ENCODE peak calls at places on chromosomes 13 and 19, in nine cellular contexts. S, D, N, H, M, C, O, Y and L are unnamed samples.

GRCh38 chr13:107765724-107766436 is 449.5 kb downstream of the LIG4 start:
- DNase-seq in S (peak; percentile 42), D (no peak), N (no peak), H (no peak), M (no peak), C (no peak), O (peak; percentile 10), Y (no peak), L (no peak)

GRCh38 chr19:12481781-12482504 is 2.7 kb downstream of the ZNF709 start:
- DNase-seq in S (no peak), D (no peak), N (no peak), H (no peak), M (no peak), C (no peak), O (no peak), Y (no peak), L (no peak)

GRCh38 chr13:91097269-91097668 is 250.2 kb upstream of the MIR17HG start:
- DNase-seq in S (no peak), D (no peak), N (no peak), H (no peak), M (no peak), C (no peak), O (no peak), Y (peak; percentile 6), L (no peak)

GRCh38 chr13:98405690-98406344 is 171.1 kb downstream of the STK24 start:
- DNase-seq in S (no peak), D (no peak), N (no peak), H (no peak), M (no peak), C (no peak), O (no peak), Y (no peak), L (no peak)

GRCh38 chr19:7307590-7308218 is 13.5 kb upstream of the INSR start:
- DNase-seq in S (no peak), D (no peak), N (no peak), H (no peak), M (no peak), C (no peak), O (no peak), Y (no peak), L (no peak)

GRCh38 chr19:44712864-44713515 is 14.0 kb downstream of the CEACAM16 start:
- DNase-seq in S (no peak), D (no peak), N (peak; percentile 43), H (no peak), M (no peak), C (no peak), O (no peak), Y (peak; percentile 66), L (no peak)

GRCh38 chr13:39888865-39889810 is 233.7 kb downstream of the COG6 start:
- DNase-seq in S (peak; percentile 62), D (no peak), N (no peak), H (no peak), M (no peak), C (no peak), O (no peak), Y (no peak), L (no peak)

GRCh38 chr13:20134732-20135131 is 26.1 kb downstream of the GJA3 start:
- DNase-seq in S (no peak), D (no peak), N (no peak), H (no peak), M (no peak), C (no peak), O (no peak), Y (no peak), L (no peak)

GRCh38 chr19:14837391-14837790 is 2.4 kb upstream of the OR7A5 start:
- DNase-seq in S (no peak), D (no peak), N (no peak), H (peak; percentile 48), M (no peak), C (no peak), O (no peak), Y (peak; percentile 36), L (no peak)

GRCh38 chr19:35090160-35090794 is 25.3 kb upstream of the FXYD3 start:
- DNase-seq in S (peak; percentile 96), D (no peak), N (peak; percentile 58), H (peak; percentile 79), M (no peak), C (no peak), O (peak; percentile 66), Y (peak; percentile 93), L (no peak)

GRCh38 chr13:103203750-103204330 is 137.6 kb upstream of the SLC10A2 start:
- DNase-seq in S (no peak), D (no peak), N (no peak), H (no peak), M (no peak), C (no peak), O (no peak), Y (no peak), L (no peak)

GRCh38 chr13:110882972-110883371 is 31.9 kb downstream of the ANKRD10 start:
- DNase-seq in S (no peak), D (no peak), N (no peak), H (no peak), M (no peak), C (no peak), O (no peak), Y (no peak), L (no peak)

GRCh38 chr13:110881811-110882210 is 33.1 kb downstream of the ANKRD10 start:
- DNase-seq in S (no peak), D (no peak), N (no peak), H (no peak), M (no peak), C (no peak), O (no peak), Y (no peak), L (no peak)

GRCh38 chr13:110880627-110881026 is 34.2 kb downstream of the ANKRD10 start:
- DNase-seq in S (no peak), D (no peak), N (no peak), H (no peak), M (no peak), C (no peak), O (no peak), Y (no peak), L (no peak)

GRCh38 chr13:110883539-110883938 is 31.3 kb downstream of the ANKRD10 start:
- DNase-seq in S (no peak), D (no peak), N (no peak), H (no peak), M (no peak), C (no peak), O (no peak), Y (no peak), L (no peak)

GRCh38 chr13:110882228-110882627 is 32.6 kb downstream of the ANKRD10 start:
- DNase-seq in S (no peak), D (no peak), N (no peak), H (no peak), M (no peak), C (no peak), O (no peak), Y (no peak), L (no peak)
- TF ChIP-seq CTCF in S (no peak), D (no peak), N (no peak), H (no peak), M (no peak), C (no peak), O (no peak), Y (no peak), L (no peak)

DNA sequence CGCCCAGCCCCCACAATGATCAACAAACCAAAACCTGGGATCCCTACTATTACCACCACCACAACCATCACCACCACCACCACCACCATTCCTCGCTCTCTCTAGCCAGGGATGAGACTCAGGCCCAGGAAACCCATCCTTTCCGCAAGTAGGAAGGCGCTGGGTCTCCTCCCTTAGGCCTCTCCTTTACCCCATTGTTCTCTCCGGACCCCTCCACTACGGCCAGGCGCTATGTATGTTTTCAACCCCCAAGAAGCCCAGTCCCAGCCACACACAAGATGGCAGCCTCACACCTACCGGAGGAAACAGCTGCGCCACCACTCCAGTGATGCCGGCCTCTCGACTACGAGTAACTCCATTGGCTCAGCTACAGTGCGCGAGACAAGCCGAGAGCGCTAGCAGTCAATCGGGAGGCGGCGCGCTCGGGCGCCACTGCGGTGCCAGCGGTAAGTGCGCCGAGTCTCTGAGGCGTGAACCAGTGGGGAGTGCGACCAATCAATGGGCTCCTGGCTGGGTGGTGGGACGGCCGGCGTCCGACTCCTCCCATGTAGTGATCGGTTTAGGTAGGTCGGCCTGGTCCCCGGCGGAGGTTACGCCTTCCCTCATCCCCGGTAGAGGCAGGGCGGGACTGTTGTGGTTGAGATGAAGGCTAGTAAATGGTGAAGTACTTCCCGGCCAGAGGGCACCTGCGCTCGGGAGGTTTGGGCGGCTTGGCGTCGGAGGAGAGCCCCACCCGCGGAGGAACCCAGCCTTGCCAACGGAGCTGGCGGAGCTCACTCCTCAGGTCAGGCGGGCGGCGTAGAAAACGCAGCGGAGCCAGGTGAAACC is at the start of the genes CAB39L and SETDB2:
- DNase-seq in S (peak; percentile 96), D (peak; percentile 91), N (peak; percentile 100), H (peak; percentile 100), M (peak; percentile 98), C (peak; percentile 98), O (peak; percentile 99), Y (peak; percentile 99), L (peak; percentile 100)
- TF ChIP-seq CTCF in S (peak; percentile 25), D (peak; percentile 49), N (peak; percentile 22), H (no peak), M (peak; percentile 41), C (peak; percentile 17), O (peak; percentile 42), Y (peak; percentile 20), L (peak; percentile 42)

DNA sequence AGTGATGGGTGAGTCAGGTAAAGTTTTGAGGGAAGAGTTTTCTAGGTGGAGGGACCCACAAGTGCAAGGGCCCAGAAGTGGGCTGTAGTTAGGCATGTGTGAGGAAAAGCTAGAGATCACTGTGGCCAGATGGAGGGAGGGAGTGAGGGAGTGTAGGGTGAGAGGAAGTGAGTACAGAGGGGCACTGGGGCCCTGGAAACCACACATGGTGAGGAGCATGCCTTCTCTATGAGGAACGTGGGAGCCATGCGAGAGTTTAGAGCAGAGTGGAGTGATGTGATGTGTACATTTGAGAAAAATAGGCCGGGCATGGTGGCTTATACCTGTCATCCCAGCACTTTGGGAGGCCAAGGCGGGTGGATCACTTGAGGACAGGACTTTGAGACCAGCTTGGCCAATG is 14.7 kb upstream of the SHKBP1 start:
- DNase-seq in S (peak; percentile 32), D (no peak), N (no peak), H (no peak), M (no peak), C (no peak), O (no peak), Y (no peak), L (no peak)
- TF ChIP-seq CTCF in S (no peak), D (no peak), N (no peak), H (no peak), M (no peak), C (no peak), O (no peak), Y (no peak), L (no peak)

DNA sequence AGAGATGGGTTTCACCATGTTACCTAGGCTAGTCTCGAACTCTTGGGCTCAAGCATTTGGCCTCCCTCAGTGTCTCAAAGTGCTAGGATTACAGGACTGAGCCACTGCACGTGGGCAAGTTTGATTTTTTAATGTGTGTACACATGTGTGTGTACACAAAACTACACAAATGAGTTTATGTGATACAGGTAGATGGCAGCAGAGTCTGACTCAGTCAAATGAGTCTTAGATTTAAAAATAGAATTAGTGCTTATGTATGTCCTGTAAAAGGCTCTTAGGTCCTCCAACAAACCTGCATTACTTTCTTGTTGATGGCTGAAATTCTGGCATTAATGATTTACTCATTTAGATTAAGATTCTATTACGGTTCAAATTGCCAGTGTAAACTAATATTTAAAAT is 293.7 kb downstream of the PCDH17 start:
- DNase-seq in S (no peak), D (no peak), N (no peak), H (no peak), M (no peak), C (no peak), O (peak; percentile 8), Y (no peak), L (no peak)
- TF ChIP-seq CTCF in S (no peak), D (no peak), N (no peak), H (no peak), M (no peak), C (no peak), O (no peak), Y (no peak), L (no peak)

GRCh38 chr13:22926176-22927007 is 254.4 kb upstream of the SGCG start:
- DNase-seq in S (peak; percentile 76), D (no peak), N (no peak), H (peak; percentile 88), M (no peak), C (peak; percentile 92), O (peak; percentile 8), Y (peak; percentile 82), L (no peak)
- TF ChIP-seq CTCF in S (no peak), D (no peak), N (no peak), H (no peak), M (no peak), C (no peak), O (no peak), Y (no peak), L (no peak)